ENCODE peak calls at places on chromosome 17, in nine cellular contexts. E is LoVo; M is cardiac fibroblast; A is GM13976; W is brain microvascular endothelial cell; T is activated naive CD8-positive, alpha-beta T cell treated with anti-CD3 and anti-CD28 coated beads, Interleukin-2, amount 50 U/mL, for 24 hours; R is fibroblast of pulmonary artery; N is mucosa of descending colon; K is stimulated activated CD4-positive, alpha-beta T cell treated with anti-CD3 and anti-CD28 coated beads, Interleukin-1b, Interleukin-23, amount 100 ng/mL, for 1 hour. Z is an unnamed sample.

GRCh38 chr17:2383628-2384167 is 17.2 kb downstream of the MNT start:
- DNase-seq in K (no peak), W (no peak), M (no peak), N (no peak), T (no peak), R (no peak), A (no peak), E (no peak), Z (no peak)

GRCh38 chr17:74274060-74274702 is at the start of gene DNAI2:
- DNase-seq in M (no peak), A (peak), W (no peak), E (no peak), T (peak), K (no peak), R (no peak), N (peak), Z (no peak)

GRCh38 chr17:82458885-82459424 is 414 bp downstream of the NARF start:
- DNase-seq in K (no peak), T (peak), R (peak), M (peak), A (peak), N (no peak), E (no peak), W (peak), Z (no peak)

GRCh38 chr17:27983853-27984252 is 58.6 kb upstream of the NLK start:
- DNase-seq in T (no peak), A (no peak), E (no peak), M (no peak), R (no peak), W (no peak), K (no peak), N (no peak), Z (no peak)

GRCh38 chr17:69466451-69466850 is 52.0 kb downstream of the MAP2K6 start:
- DNase-seq in T (no peak), N (no peak), E (no peak), K (no peak), M (no peak), A (no peak), W (no peak), R (no peak), Z (no peak)

GRCh38 chr17:61057257-61057656 is 342.4 kb upstream of the TBX2 start:
- DNase-seq in T (no peak), A (no peak), R (no peak), W (no peak), N (no peak), E (no peak), M (no peak), K (no peak), Z (no peak)

GRCh38 chr17:53749178-53749577 is 73.5 kb upstream of the KIF2B start:
- DNase-seq in R (peak), W (no peak), N (no peak), A (no peak), M (no peak), T (no peak), K (no peak), E (no peak), Z (no peak)

GRCh38 chr17:50677851-50678375 is 29.8 kb downstream of the ANKRD40 start:
- DNase-seq in K (no peak), R (no peak), E (no peak), A (no peak), W (no peak), T (no peak), N (no peak), M (no peak), Z (no peak)

GRCh38 chr17:2380225-2380922 is 20.5 kb downstream of the MNT start:
- DNase-seq in E (no peak), K (no peak), N (no peak), M (no peak), W (no peak), R (no peak), A (no peak), T (no peak), Z (no peak)

GRCh38 chr17:63596856-63597557 is 3.7 kb upstream of the TACO1 start:
- DNase-seq in K (no peak), M (peak), R (peak), E (no peak), W (no peak), N (no peak), A (no peak), T (no peak), Z (no peak)

GRCh38 chr17:49746791-49747490 is 17.0 kb downstream of the FAM117A start:
- DNase-seq in N (no peak), R (no peak), T (no peak), K (no peak), M (no peak), W (no peak), E (no peak), A (peak), Z (no peak)

GRCh38 chr17:19307521-19307920 is 55.0 kb downstream of the B9D1 start:
- DNase-seq in T (no peak), A (no peak), K (no peak), N (peak), R (no peak), W (no peak), M (no peak), E (no peak), Z (no peak)

GRCh38 chr17:45848868-45849535 is 4.3 kb downstream of the SPPL2C start:
- DNase-seq in R (no peak), E (no peak), N (no peak), W (no peak), T (no peak), A (no peak), M (no peak), K (no peak), Z (no peak)

GRCh38 chr17:40191237-40192208 is 14.3 kb downstream of the RAPGEFL1 start:
- DNase-seq in K (peak), R (peak), A (peak), T (peak), W (peak), E (no peak), M (peak), N (peak), Z (peak)

GRCh38 chr17:81948635-81949378 is 1.8 kb upstream of the MYADML2 start:
- DNase-seq in A (no peak), W (no peak), E (no peak), T (no peak), R (no peak), N (no peak), K (no peak), M (no peak), Z (no peak)

GRCh38 chr17:32015245-32016013 is 8.2 kb downstream of the LRRC37B start:
- DNase-seq in E (no peak), N (no peak), R (no peak), T (no peak), W (peak), K (no peak), M (no peak), A (no peak), Z (no peak)

GRCh38 chr17:38606646-38607611 is 1.2 kb upstream of the SRCIN1 start:
- DNase-seq in K (no peak), R (no peak), T (no peak), E (no peak), A (no peak), N (peak), W (no peak), M (no peak), Z (no peak)

GRCh38 chr17:77610980-77611641 is 347.4 kb upstream of the TNRC6C start:
- DNase-seq in R (no peak), K (no peak), A (no peak), E (no peak), M (no peak), N (no peak), W (no peak), T (no peak), Z (no peak)

GRCh38 chr17:55722742-55723487 is at the start of gene TMEM100:
- DNase-seq in M (peak), T (no peak), K (no peak), A (no peak), W (peak), E (no peak), N (no peak), R (peak), Z (no peak)

GRCh38 chr17:74126179-74126900 is 77.1 kb upstream of the RPL38 start:
- DNase-seq in A (no peak), T (no peak), M (no peak), E (no peak), N (no peak), R (no peak), W (no peak), K (no peak), Z (no peak)

GRCh38 chr17:1168537-1169234 is 11.1 kb downstream of the ABR start:
- DNase-seq in W (no peak), T (no peak), N (no peak), E (no peak), R (no peak), M (no peak), A (no peak), K (no peak), Z (no peak)

GRCh38 chr17:66585472-66585871 is 249.4 kb upstream of the CACNG5 start:
- DNase-seq in M (no peak), W (no peak), T (no peak), K (no peak), R (no peak), E (no peak), N (no peak), A (no peak), Z (no peak)

GRCh38 chr17:68457168-68457538 is at the start of gene WIPI1:
- DNase-seq in W (no peak), A (no peak), K (no peak), E (no peak), N (peak), T (no peak), M (no peak), R (no peak), Z (peak)

GRCh38 chr17:59851431-59852375 is 41.0 kb downstream of the TUBD1 start:
- DNase-seq in K (no peak), R (peak), M (peak), N (peak), E (no peak), T (no peak), W (peak), A (no peak), Z (peak)

GRCh38 chr17:1561420-1562177 is 993 bp downstream of the PITPNA start:
- DNase-seq in E (peak), K (no peak), N (peak), M (peak), W (no peak), A (peak), R (peak), T (peak), Z (peak)

GRCh38 chr17:3845361-3845753 is 689 bp downstream of the NCBP3 start:
- DNase-seq in T (peak), N (no peak), A (peak), K (no peak), W (no peak), R (peak), M (peak), E (peak), Z (peak)

GRCh38 chr17:3740611-3741073 is 16.9 kb downstream of the HASPIN start:
- DNase-seq in T (peak), M (no peak), A (peak), W (no peak), R (no peak), N (no peak), E (no peak), K (no peak), Z (no peak)

GRCh38 chr17:72488542-72489272 is 367.9 kb downstream of the SOX9 start:
- DNase-seq in E (no peak), M (no peak), W (no peak), T (no peak), N (no peak), R (no peak), A (no peak), K (no peak), Z (no peak)

GRCh38 chr17:31549525-31550388 is 158.3 kb downstream of the RAB11FIP4 start:
- DNase-seq in E (peak), K (peak), W (peak), R (peak), A (peak), M (peak), T (peak), N (peak), Z (peak)

GRCh38 chr17:33531311-33531710 is 238.2 kb upstream of the ASIC2 start:
- DNase-seq in A (no peak), W (no peak), E (no peak), K (no peak), R (no peak), M (no peak), N (no peak), T (no peak), Z (no peak)

GRCh38 chr17:39139137-39139516 is 12.3 kb downstream of the PLXDC1 start:
- DNase-seq in E (peak), N (no peak), A (no peak), K (no peak), M (peak), W (peak), T (no peak), R (peak), Z (peak)

GRCh38 chr17:47995241-47995935 is 24.5 kb downstream of the CDK5RAP3 start:
- DNase-seq in M (no peak), N (no peak), E (no peak), T (no peak), K (no peak), A (no peak), W (no peak), R (no peak), Z (no peak)

GRCh38 chr17:16428098-16428882 is 12.9 kb downstream of the TRPV2 start:
- DNase-seq in R (peak), K (no peak), N (peak), M (peak), W (no peak), A (no peak), E (no peak), T (peak), Z (peak)

GRCh38 chr17:50195196-50195865 is 6.1 kb downstream of the COL1A1 start:
- DNase-seq in M (peak), R (no peak), N (no peak), W (no peak), K (no peak), A (no peak), E (no peak), T (no peak), Z (no peak)

GRCh38 chr17:44004761-44005526 is 522 bp downstream of the NAGS start:
- DNase-seq in T (no peak), W (no peak), M (no peak), A (no peak), K (no peak), E (no peak), N (peak), R (no peak), Z (no peak)

Z was measured in A549.